ENCODE peak calls at places on chromosomes 16 and 17, in five cellular contexts. Z is tibial artery, C is astrocyte of the cerebellum, M is dorsolateral prefrontal cortex, P is GM06990. N is an unnamed sample.

GRCh38 chr16:85733155-85733838 is 17.6 kb downstream of the C16orf74 start:
- DNase-seq in M (no peak), P (no peak), Z (peak; percentile 44), C (no peak), N (no peak)

GRCh38 chr16:54511181-54511731 is 224.7 kb upstream of the IRX3 start:
- DNase-seq in M (no peak), P (no peak), C (peak; percentile 63), Z (no peak), N (no peak)

GRCh38 chr17:34886831-34887230 is 74.4 kb downstream of the CCT6B start:
- DNase-seq in C (no peak), Z (no peak), P (no peak), M (no peak), N (no peak)

GRCh38 chr17:74332763-74333220 is 6.8 kb downstream of the KIF19 start:
- DNase-seq in C (no peak), M (no peak), Z (no peak), P (no peak), N (no peak)

GRCh38 chr16:13441675-13442074 is 478.3 kb upstream of the ERCC4 start:
- DNase-seq in Z (no peak), M (no peak), C (no peak), P (peak; percentile 58), N (no peak)

GRCh38 chr17:19383681-19384470 is 3.1 kb downstream of the MFAP4 start:
- DNase-seq in M (no peak), C (no peak), P (no peak), Z (peak; percentile 67), N (no peak)

GRCh38 chr17:66675991-66676371 is 158.9 kb upstream of the CACNG5 start:
- DNase-seq in M (peak; percentile 73), Z (no peak), P (no peak), C (no peak), N (no peak)

GRCh38 chr17:37884516-37884915 is 39.7 kb upstream of the TBC1D3K start:
- DNase-seq in Z (no peak), C (no peak), M (no peak), P (peak; percentile 6), N (no peak)

GRCh38 chr17:2545393-2545792 is 33.7 kb upstream of the METTL16 start:
- DNase-seq in P (no peak), M (no peak), C (no peak), Z (no peak), N (no peak)

GRCh38 chr16:2663553-2664521 is 18.5 kb upstream of the KCTD5 start:
- DNase-seq in Z (no peak), M (no peak), C (no peak), P (no peak), N (no peak)

GRCh38 chr17:54085934-54086333 is 263.2 kb downstream of the KIF2B start:
- DNase-seq in P (no peak), M (no peak), C (no peak), Z (no peak), N (no peak)

GRCh38 chr17:17352836-17353624 is 49.9 kb downstream of the NT5M start:
- DNase-seq in M (peak; percentile 30), C (no peak), Z (no peak), P (no peak), N (no peak)

GRCh38 chr17:6241381-6241780 is 171.2 kb downstream of the WSCD1 start:
- DNase-seq in M (no peak), P (no peak), Z (no peak), C (no peak), N (no peak)

GRCh38 chr17:46157443-46158107 is 35.7 kb downstream of the KANSL1 start:
- DNase-seq in M (no peak), Z (no peak), P (no peak), C (peak; percentile 51), N (no peak)

GRCh38 chr16:82755570-82756282 is 129.0 kb downstream of the CDH13 start:
- DNase-seq in M (no peak), P (no peak), C (no peak), Z (no peak), N (no peak)
- TF ChIP-seq CTCF in M (no peak), P (peak; percentile 21), C (peak; percentile 50), Z (no peak), N (peak; percentile 33)

DNA sequence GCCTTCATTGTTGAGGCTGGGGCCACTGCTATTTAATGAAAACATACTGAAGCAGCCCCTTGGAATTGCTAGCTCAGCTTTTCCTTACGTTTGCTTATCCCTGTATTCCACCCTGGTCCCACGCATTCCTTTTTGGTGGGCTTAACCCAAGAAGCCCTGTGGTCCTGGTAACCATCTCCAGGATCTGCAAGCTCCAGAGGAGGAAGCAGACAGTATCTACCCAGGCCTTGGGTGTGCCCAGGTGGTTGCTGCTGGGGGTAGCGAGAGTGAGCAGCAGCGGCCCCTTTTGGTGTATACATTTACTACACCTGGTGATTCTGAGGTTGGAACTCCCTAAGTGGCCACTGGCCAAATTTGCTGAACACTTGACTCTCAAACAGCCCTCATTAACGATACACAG is 97.7 kb downstream of the CBLN1 start:
- DNase-seq in Z (no peak), C (no peak), M (no peak), P (peak; percentile 5), N (no peak)
- TF ChIP-seq CTCF in Z (no peak), C (peak; percentile 19), M (no peak), P (peak; percentile 57), N (peak; percentile 49)

GRCh38 chr17:38914741-38915638 is 10.4 kb upstream of the LASP1NB start:
- DNase-seq in Z (no peak), M (no peak), P (no peak), C (no peak), N (no peak)
- TF ChIP-seq CTCF in Z (no peak), M (no peak), P (no peak), C (no peak), N (no peak)

DNA sequence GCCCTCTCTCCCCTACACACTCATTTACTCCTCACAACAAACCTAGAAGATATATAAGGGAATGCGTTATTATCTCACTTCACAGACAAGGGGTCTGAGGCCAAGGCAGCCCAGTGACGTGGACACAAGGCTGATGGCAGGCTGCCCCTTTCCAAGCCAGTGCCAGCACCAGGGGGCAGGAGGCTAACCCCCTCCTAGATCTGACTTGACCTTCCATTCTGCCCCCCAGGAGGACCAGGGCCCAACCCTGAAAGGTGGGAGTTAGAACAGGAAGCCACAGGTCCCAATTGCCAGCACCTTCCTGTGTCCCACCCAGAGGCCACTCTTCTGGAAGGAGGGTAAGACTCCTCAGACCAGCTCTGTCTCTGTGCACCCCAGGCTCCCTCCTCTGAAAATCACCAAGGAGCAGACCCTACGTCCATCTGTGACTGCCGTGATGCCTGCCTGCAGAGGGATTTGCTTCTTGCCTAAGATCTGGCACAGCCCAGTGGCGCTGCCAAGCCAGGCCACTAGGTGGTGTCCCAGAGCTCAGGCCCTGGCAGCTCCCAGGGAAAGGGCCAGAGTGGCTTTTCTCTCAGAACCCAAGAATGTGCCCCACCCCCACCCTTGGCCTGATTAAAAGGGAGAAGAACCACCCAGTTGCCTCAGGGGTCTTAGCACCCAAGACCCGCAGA is 42.4 kb upstream of the MRPS23 start:
- DNase-seq in P (peak; percentile 74), M (peak; percentile 79), Z (peak; percentile 89), C (peak; percentile 84), N (no peak)
- TF ChIP-seq CTCF in P (peak; percentile 99), M (peak; percentile 92), Z (peak; percentile 95), C (peak; percentile 100), N (peak; percentile 100)

GRCh38 chr17:7841622-7842379 is 7.8 kb downstream of the KDM6B start:
- DNase-seq in M (peak; percentile 95), Z (peak; percentile 92), P (peak; percentile 88), C (peak; percentile 66), N (peak; percentile 43)
- TF ChIP-seq CTCF in M (peak; percentile 48), Z (no peak), P (peak; percentile 9), C (no peak), N (no peak)

DNA sequence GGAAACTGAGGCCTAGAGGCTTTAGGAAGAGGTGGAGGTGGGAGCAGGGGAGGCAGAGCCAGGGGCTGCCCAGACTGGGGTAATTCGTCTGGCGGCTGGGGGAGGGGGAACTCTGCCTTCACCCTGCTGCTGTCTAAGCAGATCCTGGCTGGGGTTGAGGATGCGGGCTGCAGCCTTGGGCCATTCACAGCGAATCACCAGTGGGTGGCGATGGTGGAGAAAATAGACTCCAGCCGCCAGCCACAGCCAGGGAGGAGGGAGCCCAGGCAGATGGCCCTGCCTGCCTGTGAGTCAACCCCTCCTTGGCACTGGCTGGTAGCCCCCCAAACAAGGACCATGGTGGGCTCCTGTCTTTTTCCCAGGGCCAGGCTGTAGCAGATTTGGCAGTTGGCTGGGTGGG is 41.7 kb upstream of the CDH5 start:
- DNase-seq in P (no peak), M (peak; percentile 83), Z (no peak), C (no peak), N (no peak)
- TF ChIP-seq CTCF in P (no peak), M (peak; percentile 69), Z (no peak), C (peak; percentile 34), N (peak; percentile 19)

GRCh38 chr16:15776572-15776971 is 80.3 kb downstream of the MYH11 start:
- DNase-seq in C (no peak), M (no peak), P (no peak), Z (no peak), N (no peak)

GRCh38 chr16:15775663-15776304 is 81.0 kb downstream of the MYH11 start:
- DNase-seq in P (no peak), C (no peak), M (no peak), Z (no peak), N (no peak)

GRCh38 chr16:15778999-15779614 is 77.7 kb downstream of the MYH11 start:
- DNase-seq in P (no peak), M (no peak), Z (no peak), C (no peak), N (no peak)

GRCh38 chr16:15778204-15778743 is 78.6 kb downstream of the MYH11 start:
- DNase-seq in C (no peak), Z (no peak), P (no peak), M (no peak), N (no peak)

DNA sequence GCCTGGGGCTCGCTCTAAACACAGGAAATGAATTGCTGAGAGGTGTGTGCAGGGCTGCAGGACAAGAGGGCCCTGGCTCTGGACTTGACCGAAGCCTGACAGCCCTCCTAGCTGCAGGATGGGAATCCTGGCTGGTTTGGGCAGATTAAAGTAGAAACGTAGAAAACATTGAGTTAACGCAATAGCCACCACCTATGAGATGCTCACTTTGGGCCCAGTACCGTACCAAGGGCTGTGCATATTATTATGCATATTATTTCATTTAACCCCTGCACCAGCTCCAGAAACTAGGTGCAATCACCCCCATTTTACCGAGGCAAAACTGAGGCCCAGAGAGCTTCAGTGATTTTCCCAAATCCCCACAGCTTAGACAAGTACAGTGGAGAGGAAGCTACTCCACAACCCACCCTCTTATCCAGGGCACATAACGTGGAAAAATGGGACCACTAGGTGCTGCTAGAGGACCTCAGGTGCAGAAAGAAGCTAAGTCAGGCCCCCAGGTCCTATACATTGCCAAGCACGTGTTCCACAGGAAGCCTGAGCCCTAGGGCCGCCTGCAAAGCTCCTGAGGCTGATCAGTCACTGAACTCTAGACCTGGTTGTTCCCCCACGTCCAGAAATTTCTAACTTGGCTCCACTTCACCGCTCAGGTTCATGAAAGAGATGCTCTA is 79.2 kb downstream of the MYH11 start:
- DNase-seq in M (no peak), Z (no peak), C (peak; percentile 41), P (no peak), N (no peak)
- TF ChIP-seq CTCF in M (no peak), Z (no peak), C (peak; percentile 70), P (peak; percentile 73), N (peak; percentile 49)

GRCh38 chr17:27565874-27566672 is 64.9 kb upstream of the LGALS9 start:
- DNase-seq in M (no peak), C (no peak), P (no peak), Z (no peak), N (no peak)
- TF ChIP-seq CTCF in M (no peak), C (no peak), P (no peak), Z (no peak), N (no peak)